ENCODE peak calls at places on chromosome 15, in five cellular contexts. S, J, U, B and V are unnamed samples. For H3K4me1, the result is how much of the 10 kb centered on the place peaks cover.

GRCh38 chr15:92166751-92167412 is 226.8 kb upstream of the ST8SIA2 start:
- DNase-seq in B (no peak), J (peak), S (no peak), U (no peak), V (no peak)

GRCh38 chr15:29393443-29393842 is 123.8 kb upstream of the NSMCE3 start:
- DNase-seq in S (no peak), B (no peak), J (no peak), U (no peak), V (no peak)

GRCh38 chr15:31127596-31128261 is 26.2 kb upstream of the TRPM1 start:
- DNase-seq in B (no peak), S (no peak), U (no peak), J (no peak), V (no peak)

GRCh38 chr15:72340366-72340765 is 20.4 kb upstream of the CELF6 start:
- DNase-seq in J (no peak), U (no peak), S (no peak), B (no peak), V (no peak)

GRCh38 chr15:69451951-69452701 is 492 bp upstream of the RPLP1 start:
- DNase-seq in B (no peak), J (no peak), U (no peak), S (no peak), V (peak)

GRCh38 chr15:63460210-63461135 is 43.9 kb upstream of the USP3 start:
- DNase-seq in B (no peak), J (no peak), S (no peak), U (no peak), V (no peak)

GRCh38 chr15:80247320-80247719 is 4.7 kb downstream of the CTXND1 start:
- DNase-seq in U (no peak), S (no peak), B (no peak), J (no peak), V (no peak)

GRCh38 chr15:101115887-101116680 is 135.8 kb downstream of the CHSY1 start:
- DNase-seq in B (peak), U (no peak), S (no peak), J (peak), V (no peak)

GRCh38 chr15:77507151-77507847 is 86.6 kb downstream of the HMG20A start:
- DNase-seq in B (peak), S (no peak), U (peak), J (peak), V (peak)

GRCh38 chr15:62928242-62928995 is 114.1 kb upstream of the TPM1 start:
- DNase-seq in J (no peak), B (no peak), U (no peak), S (no peak), V (no peak)

GRCh38 chr15:81856627-81857026 is 189.2 kb downstream of the MEX3B start:
- DNase-seq in J (no peak), S (no peak), B (no peak), U (no peak), V (no peak)

DNA sequence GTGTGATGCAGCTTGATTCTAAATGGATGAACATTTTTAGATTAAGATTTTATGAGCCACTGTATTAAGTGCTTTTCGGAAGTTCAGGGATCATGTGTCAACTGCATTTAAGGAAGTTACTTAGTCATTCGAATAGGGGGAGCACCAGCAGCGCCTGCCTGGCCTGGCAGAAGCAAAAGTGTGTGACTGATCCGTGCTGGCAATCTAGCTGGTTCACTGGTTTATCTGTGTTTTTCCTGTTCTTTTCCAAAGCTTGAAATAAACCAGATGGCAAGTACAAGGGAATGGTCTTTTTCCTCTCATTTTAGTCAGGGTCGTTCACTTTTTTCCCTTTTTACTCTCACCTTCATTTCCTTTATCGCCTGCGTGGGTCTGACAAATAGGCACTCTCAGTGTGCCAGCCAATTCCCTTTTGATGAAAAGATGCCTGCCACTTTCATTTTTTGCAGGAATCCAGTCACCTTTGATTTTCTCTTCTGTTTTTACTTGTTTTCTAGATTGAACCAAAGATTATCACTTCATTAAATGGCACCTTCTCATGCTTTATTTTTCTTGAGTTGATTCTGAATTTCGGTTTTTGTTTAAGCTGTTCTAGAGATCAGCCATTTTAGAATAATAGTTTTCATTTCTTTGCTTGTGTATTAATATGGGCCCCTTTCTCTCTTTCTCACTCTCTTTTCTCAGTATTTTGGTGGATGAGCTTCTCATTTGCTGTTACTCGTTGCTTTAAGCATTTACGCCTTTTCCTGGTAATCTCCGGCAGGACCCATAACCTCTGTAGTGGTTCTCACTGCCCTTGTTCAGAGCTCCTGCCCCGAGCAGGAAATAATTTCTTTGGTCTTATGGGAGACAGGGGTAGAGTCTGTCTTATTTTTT is 2.8 kb downstream of the ABHD2 start:
- DNase-seq in J (peak), B (peak), S (no peak), U (peak), V (no peak)
- H3K4me1 ChIP-seq in J (half or more), B (half or more), S (half or more), U (half or more), V (under half)

DNA sequence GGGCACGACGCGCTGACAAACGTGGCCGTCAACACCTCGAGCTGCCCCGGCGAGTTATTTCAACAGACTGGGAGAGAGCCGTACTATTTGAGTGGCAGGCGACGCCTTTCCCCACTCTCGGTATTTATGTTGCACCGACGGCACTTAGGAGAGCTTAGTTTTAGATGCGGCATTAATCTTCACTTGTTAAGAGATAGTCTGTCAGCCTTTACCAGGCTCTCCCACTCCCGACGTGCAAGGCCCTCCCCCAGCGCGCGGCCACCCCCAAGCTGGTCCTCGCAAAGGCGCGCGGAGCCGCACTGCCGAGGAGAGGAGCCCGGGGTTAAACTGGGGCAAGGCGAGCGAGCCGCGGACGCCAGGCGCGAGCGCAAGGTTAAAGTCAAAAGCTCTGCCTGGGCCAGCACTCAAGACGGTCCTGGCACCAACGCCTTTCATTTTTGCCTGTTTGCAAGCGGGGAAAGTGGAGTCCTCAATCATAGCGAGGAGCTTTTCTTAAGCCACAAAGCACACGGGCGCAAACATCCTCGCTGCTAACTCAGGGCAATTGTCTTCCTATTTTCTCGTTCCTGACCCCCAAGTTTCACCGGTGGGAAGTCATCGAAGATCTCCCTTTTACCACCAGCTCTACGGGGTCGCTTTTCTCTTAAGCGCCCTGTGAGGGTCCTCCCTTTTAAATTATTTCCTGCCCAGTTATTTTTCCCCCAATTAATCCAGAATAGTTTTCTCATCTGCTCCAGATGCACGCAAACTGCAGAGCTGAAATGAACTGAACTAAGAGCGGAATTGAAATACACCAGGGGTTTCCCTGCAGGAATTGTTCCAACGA is 86.6 kb downstream of the NR2F2 start:
- DNase-seq in B (no peak), S (no peak), U (no peak), J (no peak), V (no peak)
- H3K4me3 ChIP-seq in B (peak), S (no peak), U (no peak), J (peak), V (no peak)

GRCh38 chr15:73727330-73728018 is 25.7 kb downstream of the INSYN1 start:
- DNase-seq in J (peak), B (no peak), S (no peak), U (no peak), V (no peak)
- H3K27ac ChIP-seq in J (peak), B (peak), S (no peak), U (no peak), V (no peak)

GRCh38 chr15:35068861-35069260 is 16.2 kb downstream of the NANOGP8 start:
- DNase-seq in B (no peak), S (no peak), U (no peak), J (no peak), V (no peak)

GRCh38 chr15:35062164-35063099 is 22.7 kb downstream of the NANOGP8 start:
- DNase-seq in B (no peak), J (no peak), U (no peak), S (no peak), V (no peak)

GRCh38 chr15:35066094-35066493 is 19.0 kb downstream of the NANOGP8 start:
- DNase-seq in U (no peak), S (no peak), B (no peak), J (no peak), V (no peak)

GRCh38 chr15:35071071-35071470 is 14.0 kb downstream of the NANOGP8 start:
- DNase-seq in J (no peak), S (no peak), B (no peak), U (no peak), V (no peak)

DNA sequence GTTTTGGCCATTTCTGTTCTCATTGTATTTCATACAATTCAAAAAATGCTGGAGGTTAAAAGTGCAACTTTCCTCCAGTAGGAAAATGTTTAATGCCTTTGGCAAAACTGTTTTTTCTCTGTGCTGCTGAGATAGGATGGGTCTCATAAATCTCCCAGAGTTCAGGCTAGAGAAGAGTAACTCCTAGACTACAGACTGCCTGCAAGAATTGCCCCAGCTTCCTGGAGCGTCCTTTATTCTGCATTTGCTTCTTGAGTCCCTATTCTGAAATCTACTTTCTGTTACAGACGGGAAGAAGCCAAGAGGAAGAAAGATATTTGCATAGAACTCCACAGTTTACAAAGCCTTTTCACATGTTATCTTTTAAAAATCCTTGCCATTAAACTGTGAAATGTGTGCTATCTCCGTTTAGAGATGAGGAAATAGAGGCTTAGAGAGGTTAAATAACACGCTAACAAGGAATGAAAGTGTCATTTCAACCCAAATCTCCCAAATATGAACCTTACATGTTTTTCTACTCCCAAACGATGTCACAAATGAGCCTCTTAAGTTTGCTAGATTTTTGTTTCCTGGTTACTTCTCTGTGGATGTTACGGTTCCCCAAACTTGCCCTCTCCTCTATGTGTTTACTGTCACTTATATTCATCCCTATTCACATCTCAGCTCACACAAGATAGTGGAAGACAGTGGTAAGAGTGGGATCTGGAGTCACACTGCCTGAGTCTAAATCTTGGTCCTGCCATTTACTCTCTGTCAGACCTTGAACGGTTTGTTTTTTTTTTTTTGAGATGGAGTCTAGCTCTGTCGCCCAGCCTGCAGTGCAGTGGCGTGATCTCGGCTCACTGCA is 17.4 kb downstream of the NANOGP8 start:
- DNase-seq in J (no peak), B (no peak), U (no peak), S (no peak), V (no peak)
- H3K4me1 ChIP-seq in J (under half), B (under half), U (under half), S (under half), V (under half)